ENCODE peak calls at places on chromosomes 2 and 18, in nine cellular contexts. A is stomach; E is HAP-1; D is CD8-positive, alpha-beta memory T cell; J is DND-41; V is heart left ventricle; C is Caco-2; W is fibroblast of lung; O is adipocyte. H is an unnamed sample. For H3K36me3, H3K4me1 and H3K9me3, the result is how much of the 10 kb centered on the place peaks cover.

GRCh38 chr2:181790716-181791649 is 100.5 kb upstream of the ITPRID2 start:
- DNase-seq in O (peak), C (no peak), A (no peak), D (no peak), V (no peak), J (peak), W (peak), E (no peak), H (no peak)

GRCh38 chr18:79545714-79546113 is 133.9 kb upstream of the CTDP1 start:
- DNase-seq in E (no peak), V (no peak), A (peak), D (no peak), J (no peak), C (no peak), O (no peak), W (no peak), H (no peak)

GRCh38 chr2:62369549-62370164 is 136.3 kb downstream of the TMEM17 start:
- DNase-seq in A (no peak), E (no peak), D (no peak), J (no peak), V (no peak), C (no peak), O (no peak), W (no peak), H (no peak)

GRCh38 chr2:101380376-101380775 is 6.9 kb downstream of the CREG2 start:
- DNase-seq in V (peak), D (no peak), A (no peak), E (no peak), J (no peak), W (peak), O (no peak), C (no peak), H (no peak)

GRCh38 chr2:73935641-73936040 is 9.0 kb downstream of the DGUOK start:
- DNase-seq in O (no peak), A (no peak), V (no peak), E (no peak), C (no peak), D (no peak), J (no peak), W (no peak), H (no peak)

GRCh38 chr2:101500860-101501259 is 25.9 kb upstream of the RFX8 start:
- DNase-seq in E (no peak), J (no peak), W (peak), O (no peak), C (no peak), D (no peak), A (no peak), V (no peak), H (no peak)

GRCh38 chr2:10883066-10883465 is 28.7 kb upstream of the KCNF1 start:
- DNase-seq in C (no peak), E (no peak), O (no peak), A (no peak), W (no peak), V (no peak), D (no peak), J (no peak), H (no peak)

GRCh38 chr18:464311-464659 is 36.2 kb downstream of the COLEC12 start:
- DNase-seq in E (no peak), D (no peak), O (no peak), J (no peak), V (no peak), A (no peak), C (no peak), W (no peak), H (no peak)

GRCh38 chr18:62755946-62756345 is 40.6 kb downstream of the PHLPP1 start:
- DNase-seq in A (no peak), C (no peak), O (no peak), J (no peak), D (no peak), W (no peak), V (no peak), E (no peak), H (no peak)

GRCh38 chr2:118086024-118086633 is 2.1 kb upstream of the INSIG2 start:
- DNase-seq in J (no peak), D (no peak), E (no peak), C (no peak), V (no peak), O (no peak), A (no peak), W (no peak), H (no peak)

GRCh38 chr18:50006470-50007046 is 188.4 kb downstream of the MYO5B start:
- DNase-seq in O (no peak), W (no peak), E (no peak), A (no peak), C (no peak), J (peak), V (no peak), D (no peak), H (no peak)

GRCh38 chr2:113277474-113278072 is 1.1 kb downstream of the PAX8 start:
- DNase-seq in D (no peak), W (no peak), V (no peak), J (no peak), A (no peak), E (no peak), O (no peak), C (no peak), H (no peak)

GRCh38 chr2:168392031-168392430 is 64.0 kb upstream of the CERS6 start:
- DNase-seq in D (no peak), O (peak), V (no peak), E (no peak), A (no peak), W (peak), C (no peak), J (no peak), H (no peak)

GRCh38 chr2:226426292-226426736 is 373.3 kb downstream of the IRS1 start:
- DNase-seq in C (no peak), O (peak), V (no peak), A (no peak), W (peak), E (no peak), D (no peak), J (no peak), H (no peak)

GRCh38 chr2:217942731-217943335 is 60.0 kb downstream of the TNS1 start:
- DNase-seq in O (no peak), A (no peak), J (no peak), E (no peak), V (no peak), W (no peak), D (no peak), C (no peak), H (no peak)

GRCh38 chr2:56053679-56054078 is 130.1 kb upstream of the EFEMP1 start:
- DNase-seq in J (no peak), W (no peak), E (no peak), O (no peak), A (no peak), C (no peak), D (no peak), V (no peak), H (no peak)

GRCh38 chr2:24083567-24084385 is 858 bp downstream of the TP53I3 start:
- DNase-seq in E (peak), O (peak), W (peak), D (no peak), C (peak), J (peak), V (peak), A (peak), H (no peak)

GRCh38 chr18:12345491-12346239 is 31.4 kb downstream of the AFG3L2 start:
- DNase-seq in D (no peak), O (no peak), C (no peak), A (no peak), W (no peak), J (no peak), E (no peak), V (no peak), H (no peak)

GRCh38 chr18:12352188-12352587 is 24.8 kb downstream of the AFG3L2 start:
- DNase-seq in A (no peak), O (no peak), W (no peak), E (no peak), D (no peak), J (no peak), V (no peak), C (no peak), H (no peak)

GRCh38 chr18:12342661-12343060 is 34.4 kb downstream of the AFG3L2 start:
- DNase-seq in W (no peak), V (no peak), E (no peak), O (no peak), D (no peak), C (no peak), A (no peak), J (no peak), H (no peak)

GRCh38 chr18:12347895-12348294 is 29.1 kb downstream of the AFG3L2 start:
- DNase-seq in J (no peak), E (no peak), W (no peak), V (no peak), A (no peak), C (no peak), O (no peak), D (no peak), H (no peak)

DNA sequence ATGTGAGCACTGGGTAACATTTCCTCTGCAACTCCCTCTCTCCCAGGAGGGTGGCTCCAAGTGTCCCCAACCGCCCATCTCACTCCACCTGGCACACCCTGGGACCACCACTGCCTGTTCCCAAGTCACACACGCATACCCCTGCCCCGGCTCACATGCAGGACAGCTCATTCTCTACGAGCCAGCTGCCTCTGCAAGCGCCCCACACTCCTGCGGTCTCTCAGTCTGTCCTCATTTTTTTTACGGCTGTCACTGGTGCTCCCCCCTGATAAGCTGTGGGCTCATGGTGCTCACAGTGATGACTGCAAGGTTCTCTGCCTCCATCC is 30.8 kb downstream of the AFG3L2 start:
- DNase-seq in D (no peak), E (no peak), O (no peak), V (no peak), J (no peak), C (no peak), W (no peak), A (no peak), H (no peak)
- H3K36me3 ChIP-seq in D (under half), E (half or more), O (half or more), V (under half), J (half or more), C (under half), W (under half), A (half or more), H (half or more)

DNA sequence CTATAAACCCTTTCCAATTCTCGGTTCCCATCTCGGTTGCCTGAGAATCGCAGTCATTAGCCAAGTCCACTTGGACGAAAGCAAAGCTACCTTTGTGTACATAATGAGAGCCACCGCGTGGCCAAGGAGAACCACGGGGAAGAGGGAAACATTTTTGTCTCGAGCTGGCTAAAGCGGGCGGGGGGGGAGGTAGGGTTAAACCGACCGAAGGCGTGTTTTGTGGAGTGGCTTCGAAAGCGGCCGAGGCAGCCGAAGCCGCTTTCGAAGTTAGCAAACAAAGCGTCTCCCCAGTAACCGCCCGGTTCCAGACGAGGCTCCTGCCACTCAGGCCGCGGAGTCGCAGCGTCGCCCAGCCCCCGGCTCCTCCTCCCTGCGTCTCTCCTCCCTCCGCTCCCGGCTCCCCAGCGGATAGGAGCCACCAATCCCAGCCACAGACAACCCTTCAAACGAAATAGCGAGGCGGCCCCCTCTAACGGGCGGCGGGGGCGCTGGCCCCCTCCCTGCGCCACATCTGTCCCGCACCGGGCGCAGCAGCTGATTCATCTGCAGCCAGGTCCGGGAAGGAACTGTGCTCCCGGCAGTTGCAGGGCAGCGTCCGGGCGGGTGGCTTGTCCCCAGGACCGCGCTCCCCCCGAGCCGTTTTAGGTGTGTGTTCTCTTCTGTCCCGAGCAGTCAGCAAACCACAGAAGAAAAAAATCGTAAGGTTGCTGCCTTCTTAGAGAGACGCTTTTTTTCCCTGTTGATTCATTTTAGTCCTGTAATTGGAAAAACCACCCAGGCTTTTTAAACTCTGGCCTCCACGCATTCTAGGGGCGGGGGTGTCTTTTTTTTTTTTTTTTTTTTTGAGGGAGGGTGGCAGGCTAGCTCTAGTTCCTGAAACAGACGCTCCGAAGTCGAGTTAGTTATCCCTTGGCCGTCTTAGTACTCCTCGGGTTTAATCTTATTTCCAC is 1.8 kb upstream of the TGIF1 start:
- DNase-seq in V (peak), D (peak), J (peak), E (peak), O (peak), C (peak), W (peak), A (peak), H (peak)
- H3K4me1 ChIP-seq in V (under half), D (under half), J (under half), E (under half), O (under half), C (under half), W (under half), A (under half), H (under half)

GRCh38 chr18:51807336-51807735 is 532.7 kb upstream of the DCC start:
- DNase-seq in V (no peak), D (no peak), E (no peak), J (no peak), O (no peak), C (no peak), A (no peak), W (no peak), H (no peak)
- H3K9me3 ChIP-seq in V (under half), D (under half), E (under half), J (under half), O (under half), C (under half), A (under half), W (under half), H (under half)

GRCh38 chr2:38125007-38125406 is 49.1 kb upstream of the CYP1B1 start:
- DNase-seq in C (no peak), W (no peak), D (no peak), A (no peak), J (no peak), V (no peak), E (no peak), O (no peak), H (no peak)
- H3K36me3 ChIP-seq in C (under half), W (under half), D (under half), A (under half), J (under half), V (under half), E (under half), O (under half), H (under half)

DNA sequence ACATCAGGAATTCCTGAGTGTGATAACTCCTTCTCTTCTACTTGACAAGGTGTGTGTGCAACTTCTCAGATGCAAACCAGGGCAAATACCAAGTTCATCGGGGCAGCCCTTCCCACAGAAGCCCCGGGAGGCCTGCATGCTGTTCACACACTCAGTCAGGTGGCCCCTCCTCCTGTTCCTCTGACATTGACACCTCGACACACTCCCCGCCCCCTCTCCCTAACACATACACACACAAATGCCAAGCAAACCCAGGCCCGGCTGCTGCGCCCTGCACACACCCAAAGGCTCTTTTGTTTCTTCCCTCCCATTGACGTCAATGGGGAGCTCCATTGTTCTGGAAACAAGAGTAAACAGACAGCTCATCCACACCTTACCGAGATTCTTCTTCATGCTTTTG is 1.7 kb upstream of the PER2 start:
- DNase-seq in C (no peak), W (no peak), A (peak), J (peak), O (no peak), D (peak), E (peak), V (peak), H (no peak)
- H3K4me1 ChIP-seq in C (under half), W (under half), A (half or more), J (under half), O (under half), D (under half), E (under half), V (under half), H (under half)

DNA sequence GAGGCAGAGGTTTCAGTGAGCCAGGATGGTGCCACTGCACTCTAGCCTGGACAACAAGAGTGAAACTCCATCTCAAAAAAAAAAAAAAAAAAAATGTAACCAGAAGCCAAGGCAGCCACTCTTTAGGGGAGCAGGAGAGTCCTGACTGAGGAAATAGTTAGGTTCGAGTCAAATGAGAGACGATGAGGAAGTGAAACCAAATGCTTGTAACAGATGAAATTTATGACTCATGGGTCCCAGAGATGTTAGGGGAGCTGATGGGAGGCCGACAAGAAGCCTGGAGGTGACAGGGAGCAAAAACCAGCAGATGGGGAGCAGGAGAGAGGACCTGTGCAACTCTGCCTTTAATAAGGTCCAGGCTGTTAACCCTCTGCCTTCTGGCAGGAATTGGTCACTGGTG is 756.1 kb upstream of the DDX18 start:
- DNase-seq in A (no peak), J (no peak), D (no peak), E (no peak), O (no peak), W (no peak), C (no peak), V (no peak), H (no peak)
- H3K9me3 ChIP-seq in A (under half), J (under half), D (under half), E (under half), O (under half), W (under half), C (under half), V (under half), H (under half)

GRCh38 chr2:12727641-12728040 is 10.9 kb downstream of the TRIB2 start:
- DNase-seq in D (no peak), E (no peak), C (no peak), V (no peak), A (peak), J (no peak), O (no peak), W (no peak), H (no peak)
- H3K36me3 ChIP-seq in D (half or more), E (under half), C (under half), V (under half), A (half or more), J (half or more), O (half or more), W (under half), H (half or more)

DNA sequence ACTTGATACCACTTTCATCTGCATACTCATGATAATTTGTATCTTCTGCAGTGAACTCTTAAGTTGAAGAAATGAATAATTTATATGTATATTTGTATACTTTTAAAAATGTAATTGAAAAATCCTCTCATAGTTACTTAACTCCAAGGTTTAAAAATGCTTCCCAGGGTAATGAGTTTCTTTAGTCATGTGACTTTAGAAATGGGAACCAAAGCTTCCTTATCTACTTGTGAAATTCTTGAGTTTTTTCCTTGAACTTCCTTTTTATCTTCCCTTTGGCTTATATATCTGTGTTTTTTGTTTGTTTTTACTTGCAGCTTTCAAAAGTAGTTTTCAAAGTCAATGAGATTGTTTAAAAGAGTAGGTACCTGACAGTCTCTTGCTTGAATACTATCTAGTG is 4.5 kb downstream of the CFLAR start:
- DNase-seq in V (no peak), W (no peak), A (no peak), C (no peak), D (no peak), E (no peak), O (no peak), J (no peak), H (no peak)
- H3K4me1 ChIP-seq in V (half or more), W (under half), A (half or more), C (half or more), D (half or more), E (under half), O (half or more), J (half or more), H (half or more)

H was measured in CD4-positive, alpha-beta memory T cell.